ENCODE peak calls at places on chromosome X, in six cellular contexts. B is spleen, N is esophagus muscularis mucosa, L is HCT116, J is transverse colon, G is breast epithelium. Y is an unnamed sample.

GRCh38 chrX:72620550-72621145 is 48.0 kb upstream of the HDAC8 start:
- DNase-seq in L (peak), N (no peak), J (peak), G (peak), B (no peak), Y (peak)

GRCh38 chrX:15737188-15737956 is 698 bp upstream of the CA5B start:
- DNase-seq in B (no peak), J (no peak), N (no peak), G (no peak), L (no peak), Y (no peak)

GRCh38 chrX:11881485-11882170 is 123.6 kb downstream of the MSL3 start:
- DNase-seq in G (no peak), L (no peak), B (no peak), J (no peak), N (no peak), Y (no peak)

GRCh38 chrX:131235768-131236167 is 53.3 kb downstream of the IGSF1 start:
- DNase-seq in L (no peak), B (no peak), N (no peak), J (no peak), G (no peak), Y (no peak)

GRCh38 chrX:24392709-24393108 is 32.3 kb downstream of the SUPT20HL1 start:
- DNase-seq in J (no peak), G (no peak), B (no peak), L (no peak), N (no peak), Y (no peak)

GRCh38 chrX:314781-315595 is 3.6 kb downstream of the GTPBP6 start:
- DNase-seq in N (no peak), J (no peak), G (no peak), L (no peak), B (peak), Y (peak)

GRCh38 chrX:63764946-63765345 is 20.1 kb downstream of the ARHGEF9 start:
- DNase-seq in B (no peak), J (no peak), N (no peak), L (no peak), G (no peak), Y (no peak)

GRCh38 chrX:24017674-24018073 is 9.3 kb downstream of the KLHL15 start:
- DNase-seq in G (no peak), N (no peak), J (no peak), L (no peak), B (no peak), Y (no peak)

GRCh38 chrX:16042980-16043379 is 80.4 kb upstream of the GRPR start:
- DNase-seq in L (no peak), G (no peak), N (no peak), B (no peak), J (no peak), Y (no peak)

GRCh38 chrX:109830704-109831206 is 97.7 kb upstream of the ACSL4 start:
- DNase-seq in B (no peak), N (no peak), L (no peak), G (no peak), J (no peak), Y (no peak)

GRCh38 chrX:5991393-5991792 is 237.3 kb downstream of the NLGN4X start:
- DNase-seq in G (no peak), B (no peak), J (no peak), L (no peak), N (no peak), Y (no peak)

GRCh38 chrX:1491851-1492349 is 39.2 kb upstream of the ASMTL start:
- DNase-seq in G (no peak), L (peak), B (peak), J (no peak), N (no peak), Y (peak)

GRCh38 chrX:108139303-108139702 is 47.7 kb downstream of the ATG4A start:
- DNase-seq in N (no peak), J (no peak), G (no peak), B (no peak), L (no peak), Y (no peak)

GRCh38 chrX:110086916-110087484 is 84.1 kb downstream of the TMEM164 start:
- DNase-seq in B (no peak), J (no peak), L (peak), N (no peak), G (no peak), Y (no peak)

GRCh38 chrX:41481264-41482109 is 34.3 kb downstream of the NYX start:
- DNase-seq in N (no peak), G (no peak), J (no peak), L (peak), B (no peak), Y (no peak)

GRCh38 chrX:118723376-118723775 is 4.0 kb upstream of the IL13RA1 start:
- DNase-seq in J (no peak), B (no peak), G (no peak), L (no peak), N (no peak), Y (no peak)

GRCh38 chrX:40154853-40155616 is 57.3 kb upstream of the BCOR start:
- DNase-seq in N (peak), B (peak), L (no peak), G (no peak), J (peak), Y (peak)

GRCh38 chrX:120753413-120754251 is 122.0 kb downstream of the CT47B1 start:
- DNase-seq in L (no peak), J (peak), B (no peak), G (no peak), N (no peak), Y (no peak)

GRCh38 chrX:124736553-124737240 is 390.3 kb downstream of the SH2D1A start:
- DNase-seq in J (no peak), N (no peak), L (no peak), G (no peak), B (peak), Y (no peak)

GRCh38 chrX:19660604-19661003 is 145.3 kb upstream of the MAP3K15 start:
- DNase-seq in J (no peak), L (no peak), G (no peak), B (no peak), N (no peak), Y (no peak)

GRCh38 chrX:147803948-147804347 is 107.8 kb upstream of the FMR1 start:
- DNase-seq in G (no peak), J (no peak), B (no peak), L (no peak), N (no peak), Y (no peak)

GRCh38 chrX:10112510-10112909 is 44.3 kb upstream of the CLCN4 start:
- DNase-seq in N (no peak), J (no peak), L (no peak), G (no peak), B (no peak), Y (no peak)

GRCh38 chrX:16851827-16852226 is 18.3 kb downstream of the RBBP7 start:
- DNase-seq in N (no peak), J (no peak), B (no peak), L (no peak), G (no peak), Y (no peak)

GRCh38 chrX:74550295-74550802 is 64.1 kb downstream of the RLIM start:
- DNase-seq in B (peak), J (peak), G (peak), N (peak), L (peak), Y (peak)

GRCh38 chrX:9023293-9023692 is 10.6 kb downstream of the FAM9B start:
- DNase-seq in L (no peak), J (no peak), G (no peak), B (no peak), N (no peak), Y (no peak)

GRCh38 chrX:16658284-16658683 is 8.3 kb downstream of the S100G start:
- DNase-seq in J (no peak), L (no peak), B (no peak), G (no peak), N (no peak), Y (no peak)

GRCh38 chrX:41026326-41027136 is 58.7 kb upstream of the USP9X start:
- DNase-seq in L (no peak), B (no peak), N (no peak), G (no peak), J (no peak), Y (no peak)

GRCh38 chrX:102832661-102833060 is 104.4 kb upstream of the RAB40AL start:
- DNase-seq in N (no peak), L (no peak), B (no peak), J (no peak), G (no peak), Y (no peak)

GRCh38 chrX:22095306-22095705 is 63.2 kb downstream of the PHEX start:
- DNase-seq in B (no peak), G (peak), J (peak), L (no peak), N (no peak), Y (peak)

GRCh38 chrX:119693032-119693995 is at the start of gene SEPTIN6:
- DNase-seq in G (peak), B (peak), N (no peak), L (peak), J (peak), Y (peak)

GRCh38 chrX:24956828-24957227 is 58.9 kb downstream of the ARX start:
- DNase-seq in G (no peak), B (no peak), N (no peak), L (no peak), J (no peak), Y (no peak)

GRCh38 chrX:151896734-151897474 is 15.8 kb upstream of the MAGEA4 start:
- DNase-seq in B (no peak), N (no peak), J (no peak), G (no peak), L (no peak), Y (no peak)

GRCh38 chrX:7889680-7890079 is 37.5 kb downstream of the PNPLA4 start:
- DNase-seq in B (no peak), J (no peak), L (no peak), N (no peak), G (no peak), Y (no peak)

GRCh38 chrX:86806786-86807185 is 658.5 kb downstream of the DACH2 start:
- DNase-seq in L (no peak), G (no peak), B (no peak), J (no peak), N (no peak), Y (no peak)

GRCh38 chrX:38804481-38805293 is 3.4 kb downstream of the MID1IP1 start:
- DNase-seq in J (peak), B (peak), G (no peak), L (no peak), N (no peak), Y (peak)

GRCh38 chrX:2499507-2499906 is 1.3 kb downstream of the DHRSX start:
- DNase-seq in G (no peak), L (no peak), J (no peak), B (peak), N (no peak), Y (no peak)

GRCh38 chrX:2500091-2500680 is 590 bp downstream of the DHRSX start:
- DNase-seq in G (no peak), J (peak), N (no peak), L (no peak), B (peak), Y (no peak)

GRCh38 chrX:2502120-2502667 is 1.4 kb upstream of the DHRSX start:
- DNase-seq in B (peak), L (no peak), N (no peak), J (no peak), G (no peak), Y (peak)

GRCh38 chrX:2501246-2502102 is 698 bp upstream of the DHRSX start:
- DNase-seq in J (no peak), N (no peak), B (peak), G (no peak), L (no peak), Y (no peak)

DNA sequence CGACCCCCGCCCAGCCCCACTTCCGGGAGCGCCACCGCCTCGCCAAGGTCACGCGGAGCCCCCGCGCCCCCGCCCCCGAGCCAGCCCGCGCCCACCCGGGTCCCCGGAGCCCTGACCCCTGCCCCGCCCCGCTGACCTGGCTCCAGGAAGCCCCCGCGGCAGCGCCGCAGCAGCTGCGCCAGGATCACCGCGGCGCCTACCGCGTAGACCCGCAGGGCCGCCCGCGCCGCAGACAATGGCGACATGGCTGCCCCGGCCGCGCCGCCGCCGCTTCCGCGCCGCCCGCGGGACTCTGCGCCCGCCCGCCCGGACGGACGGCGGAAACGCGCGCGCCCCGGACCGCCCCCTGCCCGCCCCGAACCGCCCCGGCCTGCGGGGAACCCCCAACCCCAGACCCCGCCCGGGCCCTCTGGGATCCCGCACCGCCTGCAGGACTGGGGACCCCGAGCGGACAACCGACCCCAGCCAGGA is at the start of the genes DHRSX and ZBED1:
- DNase-seq in L (no peak), G (no peak), N (no peak), B (peak), J (peak), Y (no peak)
- H3K27ac ChIP-seq in L (peak), G (peak), N (peak), B (peak), J (peak), Y (peak)

GRCh38 chrX:43940811-43941210 is 32.4 kb downstream of the NDP start:
- DNase-seq in B (no peak), J (no peak), L (no peak), G (no peak), N (no peak), Y (no peak)

GRCh38 chrX:43939187-43939926 is 33.8 kb downstream of the NDP start:
- DNase-seq in G (no peak), B (no peak), L (no peak), J (no peak), N (no peak), Y (no peak)
- TF ChIP-seq CTCF in G (no peak), B (no peak), L (peak), J (no peak), N (peak), Y (no peak)

GRCh38 chrX:46180258-46180687 is 364.9 kb downstream of the ZNF674 start:
- DNase-seq in B (no peak), N (no peak), L (peak), G (no peak), J (no peak), Y (no peak)
- TF ChIP-seq POLR2AphosphoS5 in B (no peak), N (no peak), L (peak), G (no peak), J (no peak), Y (no peak)

GRCh38 chrX:49999048-49999447 is 76.7 kb downstream of the CLCN5 start:
- DNase-seq in L (no peak), N (no peak), B (no peak), J (no peak), G (no peak), Y (no peak)
- H3K27ac ChIP-seq in L (no peak), N (no peak), B (no peak), J (no peak), G (no peak), Y (no peak)

GRCh38 chrX:135544338-135544948 is 24.0 kb downstream of the INTS6L start:
- DNase-seq in N (no peak), B (no peak), J (peak), L (no peak), G (no peak), Y (no peak)

GRCh38 chrX:135549519-135549918 is 29.1 kb downstream of the INTS6L start:
- DNase-seq in L (no peak), B (no peak), J (no peak), G (no peak), N (no peak), Y (no peak)

GRCh38 chrX:135543924-135544323 is 23.5 kb downstream of the INTS6L start:
- DNase-seq in B (no peak), J (peak), L (no peak), G (no peak), N (no peak), Y (no peak)
- TF ChIP-seq CTCF in B (no peak), J (peak), L (no peak), G (no peak), N (no peak), Y (no peak)

DNA sequence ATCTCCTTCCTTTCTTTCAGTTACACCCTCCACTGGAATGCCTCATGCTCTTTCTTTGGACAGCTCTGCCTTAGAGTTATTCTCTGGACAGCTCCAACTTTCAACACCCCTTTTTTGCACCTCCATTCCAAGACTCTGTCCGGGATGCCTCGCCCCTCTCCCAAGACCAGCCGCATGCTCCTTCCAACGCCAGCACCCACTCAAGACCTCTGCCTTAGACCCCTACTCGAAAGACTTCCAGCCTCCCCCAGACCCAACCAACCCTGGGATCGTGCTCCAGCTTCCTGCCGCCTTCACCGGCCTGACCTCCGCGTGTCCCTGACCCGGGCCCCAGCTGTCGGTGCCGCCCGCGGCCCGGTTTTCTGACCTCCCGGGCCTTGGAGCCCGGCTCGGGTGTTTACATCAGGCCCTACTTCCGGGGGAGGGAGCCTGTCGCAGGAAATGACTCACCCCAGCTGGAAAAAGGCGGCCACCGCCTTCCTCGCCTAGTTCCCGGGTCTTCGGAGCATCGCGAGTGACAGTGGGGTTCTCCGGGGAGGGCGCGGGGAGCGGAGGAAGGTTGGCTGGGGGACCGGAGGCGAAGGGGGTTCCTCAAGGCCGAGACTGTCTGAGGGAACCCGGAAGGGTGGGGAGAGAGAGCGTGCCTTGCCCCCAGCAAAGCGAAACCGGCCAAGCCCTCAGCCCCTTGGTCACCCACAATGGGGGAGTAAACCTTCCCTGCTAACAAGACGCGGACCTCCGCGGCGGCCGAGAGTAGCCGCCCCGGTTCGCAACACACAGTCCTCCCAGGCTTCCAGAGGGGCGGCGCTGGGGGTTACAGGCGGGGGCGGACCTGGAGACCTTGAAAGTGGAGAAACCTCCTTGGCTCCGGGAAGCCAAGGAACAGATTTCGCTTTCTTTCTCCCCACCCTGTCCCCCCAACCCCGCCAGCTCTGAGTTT is at the start of gene WDR45:
- DNase-seq in G (peak), L (no peak), J (peak), B (peak), N (peak), Y (peak)
- TF ChIP-seq POLR2AphosphoS5 in G (peak), L (peak), J (peak), B (peak), N (peak), Y (peak)